ENCODE peak calls at places on chromosomes 7 and 10, in eight cellular contexts. D is tibial artery; L is Calu3; S is stimulated activated CD4-positive, alpha-beta T cell treated with anti-CD3 and anti-CD28 coated beads, Interleukin-1b, Interleukin-23, amount 100 ng/mL, for 48 hours; B is CD8-positive, alpha-beta T cell; F is GM20000; X is adipocyte; P is NCI-H774. A is an unnamed sample.

GRCh38 chr10:70551971-70552422 is 50.5 kb downstream of the PRF1 start:
- DNase-seq in S (no peak), D (no peak), L (no peak), B (no peak), X (peak), P (no peak), F (no peak), A (no peak)

GRCh38 chr7:30845426-30846135 is 66.1 kb upstream of the AQP1 start:
- DNase-seq in L (no peak), X (peak), F (no peak), S (no peak), P (no peak), B (no peak), D (peak), A (no peak)

GRCh38 chr10:8543361-8544056 is 489.0 kb downstream of the GATA3 start:
- DNase-seq in X (no peak), P (no peak), L (peak), D (no peak), S (no peak), B (no peak), F (no peak), A (no peak)

GRCh38 chr10:36119439-36119838 is 477.3 kb upstream of the FZD8 start:
- DNase-seq in P (no peak), B (no peak), F (no peak), X (no peak), D (peak), L (no peak), S (no peak), A (no peak)

GRCh38 chr10:77416327-77417135 is 221.1 kb downstream of the KCNMA1 start:
- DNase-seq in F (no peak), P (no peak), D (no peak), S (no peak), B (no peak), X (peak), L (no peak), A (no peak)

GRCh38 chr7:149882264-149883048 is 8.7 kb downstream of the ATP6V0E2 start:
- DNase-seq in X (no peak), B (no peak), P (no peak), F (no peak), S (no peak), D (no peak), L (no peak), A (peak)

GRCh38 chr10:521844-522243 is 167.6 kb downstream of the DIP2C start:
- DNase-seq in X (no peak), F (no peak), L (no peak), D (no peak), S (no peak), B (no peak), P (no peak), A (peak)

GRCh38 chr10:25522946-25523608 is 348.3 kb downstream of the GPR158 start:
- DNase-seq in L (peak), P (no peak), F (no peak), S (no peak), D (no peak), X (no peak), B (no peak), A (no peak)

GRCh38 chr10:14560274-14560673 is 214.4 kb downstream of the FAM107B start:
- DNase-seq in F (no peak), D (no peak), L (peak), B (peak), P (no peak), X (peak), S (peak), A (no peak)

A was measured in putamen.